ENCODE peak calls at places on chromosomes 7 and 10, in six cellular contexts. T, M, N, L, U and R are unnamed samples.

GRCh38 chr10:86524225-86524982 is 2.8 kb upstream of the WAPL start:
- DNase-seq in M (no peak), N (no peak), T (no peak), L (no peak), U (peak; percentile 51), R (no peak)

GRCh38 chr7:41219276-41219675 is 483.6 kb downstream of the INHBA start:
- DNase-seq in N (no peak), T (no peak), L (no peak), U (no peak), M (no peak), R (no peak)

GRCh38 chr10:97319671-97320479 is 804 bp downstream of the FRAT1 start:
- DNase-seq in T (peak; percentile 54), L (peak; percentile 88), M (peak; percentile 38), U (no peak), N (peak; percentile 37), R (no peak)

GRCh38 chr10:56487746-56488145 is 126.7 kb upstream of the ZWINT start:
- DNase-seq in T (no peak), N (no peak), M (no peak), U (no peak), L (no peak), R (no peak)

GRCh38 chr7:14604606-14605005 is 297.9 kb downstream of the DGKB start:
- DNase-seq in U (no peak), L (no peak), M (no peak), T (no peak), N (peak; percentile 12), R (no peak)

GRCh38 chr7:107982918-107983389 is 20.0 kb downstream of the LAMB1 start:
- DNase-seq in T (no peak), U (peak; percentile 80), L (no peak), M (no peak), N (no peak), R (no peak)

GRCh38 chr7:55374213-55374612 is 9.1 kb downstream of the LANCL2 start:
- DNase-seq in L (no peak), M (no peak), T (no peak), U (no peak), N (no peak), R (no peak)

GRCh38 chr7:28376634-28377033 is 35.7 kb upstream of the CREB5 start:
- DNase-seq in N (no peak), L (no peak), M (no peak), T (no peak), U (no peak), R (no peak)

GRCh38 chr7:116330961-116331360 is 120.6 kb downstream of the TES start:
- DNase-seq in M (no peak), U (no peak), T (no peak), L (no peak), N (no peak), R (no peak)

GRCh38 chr10:13907570-13907969 is 320.8 kb downstream of the PRPF18 start:
- DNase-seq in L (no peak), U (no peak), T (no peak), M (no peak), N (no peak), R (no peak)

GRCh38 chr10:22805304-22805703 is 90.9 kb upstream of the PIP4K2A start:
- DNase-seq in U (peak; percentile 95), T (no peak), N (peak; percentile 40), L (no peak), M (no peak), R (no peak)

GRCh38 chr10:30057421-30057841 is 2.0 kb downstream of the JCAD start:
- DNase-seq in L (no peak), N (no peak), T (no peak), U (no peak), M (no peak), R (no peak)

GRCh38 chr7:67743501-67743900 is 746.9 kb downstream of the TYW1 start:
- DNase-seq in N (no peak), T (no peak), M (no peak), U (no peak), L (no peak), R (no peak)

GRCh38 chr7:20306499-20306946 is 24.2 kb upstream of the ITGB8 start:
- DNase-seq in T (no peak), M (no peak), U (no peak), L (no peak), N (no peak), R (no peak)

GRCh38 chr10:83963446-83963845 is 175.9 kb upstream of the GHITM start:
- DNase-seq in T (no peak), M (no peak), U (no peak), N (no peak), L (no peak), R (no peak)

GRCh38 chr7:119482209-119482608 is 790.8 kb upstream of the KCND2 start:
- DNase-seq in T (no peak), M (no peak), L (no peak), U (no peak), N (no peak), R (no peak)

GRCh38 chr7:17633099-17633498 is 307.2 kb downstream of the SNX13 start:
- DNase-seq in L (no peak), M (no peak), N (no peak), U (no peak), T (no peak), R (no peak)

GRCh38 chr10:92142512-92142911 is 148.4 kb downstream of the CPEB3 start:
- DNase-seq in M (no peak), U (no peak), T (no peak), N (no peak), L (no peak), R (no peak)

GRCh38 chr10:63697956-63698814 is 177.0 kb downstream of the REEP3 start:
- DNase-seq in M (no peak), N (no peak), T (no peak), L (no peak), U (no peak), R (no peak)

GRCh38 chr7:3412871-3413270 is 111.8 kb downstream of the SDK1 start:
- DNase-seq in L (no peak), T (no peak), N (no peak), U (no peak), M (no peak), R (no peak)

GRCh38 chr10:22682237-22683192 is 31.9 kb downstream of the PIP4K2A start:
- DNase-seq in T (peak; percentile 80), U (no peak), M (no peak), N (no peak), L (peak; percentile 81), R (no peak)

GRCh38 chr7:4103352-4104091 is 578.6 kb upstream of the FOXK1 start:
- DNase-seq in L (no peak), N (no peak), T (no peak), U (no peak), M (no peak), R (no peak)

GRCh38 chr7:3482147-3482921 is 181.3 kb downstream of the SDK1 start:
- DNase-seq in M (no peak), N (no peak), L (no peak), T (no peak), U (peak; percentile 41), R (no peak)

GRCh38 chr10:51321968-51322367 is 247.7 kb downstream of the PRKG1 start:
- DNase-seq in L (no peak), N (no peak), T (no peak), U (no peak), M (no peak), R (no peak)

GRCh38 chr10:75399461-75400162 is 2.0 kb downstream of the ZNF503 start:
- DNase-seq in M (no peak), L (peak; percentile 74), T (peak; percentile 34), U (peak; percentile 47), N (peak; percentile 85), R (no peak)

GRCh38 chr7:82067628-82068264 is 297.9 kb upstream of the HGF start:
- DNase-seq in T (no peak), L (no peak), N (no peak), U (no peak), M (no peak), R (no peak)

GRCh38 chr7:94647295-94647694 is 8.6 kb downstream of the SGCE start:
- DNase-seq in N (no peak), L (no peak), U (no peak), T (no peak), M (no peak), R (no peak)

GRCh38 chr7:116426428-116427156 is 72.9 kb upstream of the CAV2 start:
- DNase-seq in U (peak; percentile 19), M (no peak), N (peak; percentile 36), T (no peak), L (no peak), R (no peak)

GRCh38 chr7:11341285-11341944 is 367.7 kb downstream of the PHF14 start:
- DNase-seq in N (no peak), T (no peak), L (no peak), M (no peak), U (peak; percentile 85), R (no peak)